ENCODE peak calls at places on chromosomes 12 and 14, in ten cellular contexts. G, O, T, K, B, Q, C, W, I and R are unnamed samples.

GRCh38 chr12:59596232-59597143 is 659 bp downstream of the SLC16A7 start:
- DNase-seq in Q (peak), W (peak), G (peak), K (peak), I (peak), O (peak), B (peak), C (peak), T (peak), R (peak)

GRCh38 chr12:51915003-51915625 is 7.8 kb downstream of the ACVRL1 start:
- DNase-seq in G (no peak), I (no peak), K (no peak), W (no peak), B (no peak), C (no peak), O (no peak), Q (no peak), T (peak), R (no peak)

GRCh38 chr14:96168581-96168980 is 36.1 kb upstream of the BDKRB2 start:
- DNase-seq in O (no peak), W (no peak), T (peak), K (no peak), G (no peak), C (no peak), B (no peak), Q (no peak), I (no peak), R (no peak)

GRCh38 chr12:112833939-112834338 is 42.4 kb downstream of the RPH3A start:
- DNase-seq in K (no peak), G (no peak), C (no peak), Q (no peak), T (no peak), I (no peak), B (no peak), W (no peak), O (no peak), R (no peak)

GRCh38 chr12:119175115-119175514 is 3.6 kb upstream of the HSPB8 start:
- DNase-seq in I (no peak), Q (no peak), T (no peak), W (no peak), G (no peak), O (no peak), K (no peak), C (no peak), B (no peak), R (no peak)

GRCh38 chr12:67358686-67359374 is 89.7 kb downstream of the CAND1 start:
- DNase-seq in K (peak), G (no peak), W (no peak), C (peak), I (no peak), Q (no peak), O (no peak), T (no peak), B (no peak), R (peak)

GRCh38 chr12:28082101-28082500 is 108.2 kb upstream of the CCDC91 start:
- DNase-seq in W (no peak), C (no peak), T (no peak), O (no peak), G (no peak), B (no peak), Q (no peak), K (no peak), I (no peak), R (no peak)

GRCh38 chr12:69417231-69417630 is 53.0 kb upstream of the FRS2 start:
- DNase-seq in W (no peak), Q (no peak), O (no peak), B (no peak), I (no peak), K (no peak), C (no peak), G (no peak), T (no peak), R (no peak)

GRCh38 chr12:109739747-109740693 is 26.4 kb downstream of the FAM222A start:
- DNase-seq in T (peak), B (no peak), C (no peak), I (peak), Q (no peak), W (no peak), K (no peak), O (no peak), G (no peak), R (no peak)

GRCh38 chr14:96263347-96264199 is 7.6 kb downstream of the BDKRB1 start:
- DNase-seq in Q (no peak), B (no peak), O (no peak), W (no peak), K (no peak), C (no peak), I (no peak), G (no peak), T (peak), R (no peak)

GRCh38 chr14:63438065-63438757 is 105.0 kb downstream of the PPP2R5E start:
- DNase-seq in C (peak), T (peak), I (peak), W (no peak), Q (peak), O (no peak), K (peak), G (no peak), B (peak), R (peak)

GRCh38 chr14:88245321-88245720 is 77.7 kb downstream of the KCNK10 start:
- DNase-seq in O (no peak), G (no peak), C (no peak), B (no peak), I (no peak), Q (no peak), K (no peak), W (peak), T (no peak), R (no peak)

GRCh38 chr14:43894534-43894933 is 612.5 kb downstream of the FSCB start:
- DNase-seq in Q (no peak), G (no peak), O (no peak), C (no peak), B (no peak), W (no peak), K (no peak), T (no peak), I (no peak), R (no peak)

GRCh38 chr12:124567035-124567672 is at the start of gene NCOR2:
- DNase-seq in W (no peak), O (no peak), B (no peak), T (no peak), I (no peak), K (no peak), Q (no peak), G (peak), C (no peak), R (no peak)

GRCh38 chr14:29712586-29712985 is 215.1 kb downstream of the PRKD1 start:
- DNase-seq in I (no peak), K (no peak), W (no peak), Q (no peak), B (no peak), O (no peak), C (no peak), T (no peak), G (no peak), R (no peak)

GRCh38 chr12:91577586-91578539 is 395.2 kb upstream of the DCN start:
- DNase-seq in I (no peak), Q (peak), T (no peak), O (no peak), C (peak), W (peak), B (no peak), K (no peak), G (no peak), R (peak)

GRCh38 chr12:15693233-15693911 is 95.8 kb downstream of the EPS8 start:
- DNase-seq in T (no peak), Q (no peak), C (peak), W (no peak), K (no peak), O (no peak), B (no peak), G (no peak), I (no peak), R (no peak)

GRCh38 chr14:61178226-61179060 is 102.7 kb downstream of the TMEM30B start:
- DNase-seq in G (no peak), W (no peak), I (no peak), B (no peak), Q (peak), K (peak), C (peak), O (no peak), T (no peak), R (peak)

GRCh38 chr14:61565836-61566536 is 129.3 kb upstream of the HIF1A start:
- DNase-seq in C (no peak), I (no peak), G (no peak), Q (peak), T (no peak), B (no peak), O (no peak), K (peak), W (no peak), R (peak)

GRCh38 chr14:34113051-34113511 is 162.2 kb upstream of the EGLN3 start:
- DNase-seq in C (no peak), I (no peak), G (no peak), W (no peak), O (no peak), Q (no peak), B (no peak), T (no peak), K (peak), R (peak)

GRCh38 chr14:100037351-100037750 is 27.9 kb upstream of the EVL start:
- DNase-seq in G (no peak), Q (no peak), B (no peak), T (no peak), I (no peak), C (peak), W (peak), K (no peak), O (no peak), R (peak)

GRCh38 chr12:55847033-55847432 is 4.3 kb upstream of the MMP19 start:
- DNase-seq in I (no peak), K (peak), Q (peak), B (no peak), O (no peak), G (no peak), C (peak), W (no peak), T (peak), R (peak)